ENCODE peak calls at places on chromosomes 6 and 20, in eight cellular contexts. N, E, S, J, W, B, L and D are unnamed samples.

GRCh38 chr6:39387785-39388184 is 65.3 kb upstream of the KCNK16 start:
- DNase-seq in N (no peak), E (no peak), S (no peak), J (no peak), W (no peak), B (no peak), L (no peak), D (no peak)

GRCh38 chr6:28940294-28940858 is 16.6 kb upstream of the TRIM27 start:
- DNase-seq in N (peak; percentile 44), E (peak; percentile 74), S (peak; percentile 92), J (peak; percentile 87), W (no peak), B (no peak), L (no peak), D (peak; percentile 84)

GRCh38 chr6:110618591-110619267 is 142.3 kb upstream of the SLC22A16 start:
- DNase-seq in N (no peak), E (no peak), S (peak; percentile 13), J (peak; percentile 19), W (no peak), B (no peak), L (no peak), D (peak; percentile 57)

GRCh38 chr6:134183844-134184243 is 131.4 kb upstream of the SLC2A12 start:
- DNase-seq in N (no peak), E (peak; percentile 32), S (no peak), J (no peak), W (no peak), B (no peak), L (no peak), D (no peak)

GRCh38 chr6:30894935-30895334 is 10.6 kb downstream of the DDR1 start:
- DNase-seq in N (no peak), E (no peak), S (no peak), J (no peak), W (no peak), B (no peak), L (no peak), D (no peak)

GRCh38 chr6:45105170-45105820 is 222.8 kb upstream of the RUNX2 start:
- DNase-seq in N (no peak), E (no peak), S (no peak), J (no peak), W (no peak), B (no peak), L (no peak), D (no peak)

GRCh38 chr6:12423852-12424251 is 133.7 kb downstream of the EDN1 start:
- DNase-seq in N (no peak), E (no peak), S (no peak), J (no peak), W (peak; percentile 35), B (no peak), L (no peak), D (no peak)

GRCh38 chr20:36929290-36929689 is 22.2 kb downstream of the SAMHD1 start:
- DNase-seq in N (no peak), E (no peak), S (no peak), J (no peak), W (no peak), B (no peak), L (no peak), D (no peak)

GRCh38 chr20:61442075-61442670 is 190.1 kb downstream of the CDH4 start:
- DNase-seq in N (no peak), E (no peak), S (no peak), J (no peak), W (no peak), B (peak; percentile 11), L (no peak), D (no peak)

GRCh38 chr6:142332393-142333080 is 30.7 kb downstream of the ADGRG6 start:
- DNase-seq in N (no peak), E (no peak), S (no peak), J (no peak), W (no peak), B (no peak), L (no peak), D (no peak)

GRCh38 chr6:105592329-105592728 is 189.4 kb upstream of the PREP start:
- DNase-seq in N (no peak), E (no peak), S (peak; percentile 33), J (no peak), W (no peak), B (no peak), L (no peak), D (no peak)

GRCh38 chr6:10719386-10720228 is 3.3 kb upstream of the TMEM14C start:
- DNase-seq in N (peak; percentile 18), E (no peak), S (peak; percentile 79), J (peak; percentile 63), W (peak; percentile 25), B (peak; percentile 28), L (no peak), D (no peak)

GRCh38 chr6:160130729-160131484 is 9.3 kb downstream of the SLC22A1 start:
- DNase-seq in N (no peak), E (no peak), S (no peak), J (no peak), W (no peak), B (no peak), L (no peak), D (no peak)

GRCh38 chr20:58054744-58055373 is 173.6 kb downstream of the ANKRD60 start:
- DNase-seq in N (peak; percentile 61), E (no peak), S (no peak), J (no peak), W (peak; percentile 33), B (no peak), L (peak; percentile 65), D (peak; percentile 81)

GRCh38 chr6:158086054-158086705 is 81.9 kb downstream of the SERAC1 start:
- DNase-seq in N (peak; percentile 89), E (no peak), S (no peak), J (no peak), W (peak; percentile 40), B (no peak), L (no peak), D (no peak)